ENCODE peak calls at places on chromosomes 5 and 9, in nine cellular contexts. One of them, this sample, is unnamed.

GRCh38 chr5:139417214-139417613 is 13.3 kb upstream of the SPATA24 start:
- ATAC-seq in A549: no peak
- ATAC-seq in left ventricle myocardium superior: peak
- ATAC-seq in GM12878: no peak
- ATAC-seq in activated CD8-positive, alpha-beta T cell treated with anti-CD3 and anti-CD28 coated beads, Interleukin-2, amount 10 ng/mL, durations not matched to agents 7 days and 5 days: no peak
- ATAC-seq in gastroesophageal sphincter: peak
- ATAC-seq in heart right ventricle: peak
- ATAC-seq in left lobe of liver: no peak
- ATAC-seq in Right ventricle myocardium superior: peak
- ATAC-seq in this sample: no peak

GRCh38 chr9:79799691-79800345 is 228.1 kb downstream of the TLE4 start:
- ATAC-seq in Right ventricle myocardium superior: peak
- ATAC-seq in heart right ventricle: peak
- ATAC-seq in A549: no peak
- ATAC-seq in gastroesophageal sphincter: no peak
- ATAC-seq in left ventricle myocardium superior: peak
- ATAC-seq in left lobe of liver: no peak
- ATAC-seq in activated CD8-positive, alpha-beta T cell treated with anti-CD3 and anti-CD28 coated beads, Interleukin-2, amount 10 ng/mL, durations not matched to agents 7 days and 5 days: no peak
- ATAC-seq in GM12878: no peak
- ATAC-seq in this sample: no peak

GRCh38 chr5:756865-757345 is 27.6 kb downstream of the ZDHHC11B start:
- ATAC-seq in left lobe of liver: no peak
- ATAC-seq in activated CD8-positive, alpha-beta T cell treated with anti-CD3 and anti-CD28 coated beads, Interleukin-2, amount 10 ng/mL, durations not matched to agents 7 days and 5 days: no peak
- ATAC-seq in GM12878: peak
- ATAC-seq in Right ventricle myocardium superior: peak
- ATAC-seq in left ventricle myocardium superior: peak
- ATAC-seq in A549: no peak
- ATAC-seq in gastroesophageal sphincter: peak
- ATAC-seq in heart right ventricle: peak
- ATAC-seq in this sample: no peak

GRCh38 chr5:127772531-127772930 is 69.3 kb downstream of the CCDC192 start:
- ATAC-seq in gastroesophageal sphincter: no peak
- ATAC-seq in left lobe of liver: no peak
- ATAC-seq in heart right ventricle: no peak
- ATAC-seq in GM12878: no peak
- ATAC-seq in Right ventricle myocardium superior: no peak
- ATAC-seq in left ventricle myocardium superior: no peak
- ATAC-seq in activated CD8-positive, alpha-beta T cell treated with anti-CD3 and anti-CD28 coated beads, Interleukin-2, amount 10 ng/mL, durations not matched to agents 7 days and 5 days: no peak
- ATAC-seq in A549: no peak
- ATAC-seq in this sample: no peak

GRCh38 chr5:169201597-169201996 is 99.3 kb downstream of the SLIT3 start:
- ATAC-seq in Right ventricle myocardium superior: no peak
- ATAC-seq in activated CD8-positive, alpha-beta T cell treated with anti-CD3 and anti-CD28 coated beads, Interleukin-2, amount 10 ng/mL, durations not matched to agents 7 days and 5 days: no peak
- ATAC-seq in heart right ventricle: no peak
- ATAC-seq in left ventricle myocardium superior: no peak
- ATAC-seq in left lobe of liver: no peak
- ATAC-seq in GM12878: no peak
- ATAC-seq in A549: no peak
- ATAC-seq in gastroesophageal sphincter: no peak
- ATAC-seq in this sample: no peak

GRCh38 chr5:125186911-125187375 is 440.5 kb upstream of the ZNF608 start:
- ATAC-seq in left lobe of liver: no peak
- ATAC-seq in Right ventricle myocardium superior: peak
- ATAC-seq in GM12878: no peak
- ATAC-seq in left ventricle myocardium superior: peak
- ATAC-seq in gastroesophageal sphincter: no peak
- ATAC-seq in A549: no peak
- ATAC-seq in heart right ventricle: peak
- ATAC-seq in activated CD8-positive, alpha-beta T cell treated with anti-CD3 and anti-CD28 coated beads, Interleukin-2, amount 10 ng/mL, durations not matched to agents 7 days and 5 days: no peak
- ATAC-seq in this sample: no peak

GRCh38 chr9:112075009-112075378 is 100.1 kb downstream of the SUSD1 start:
- ATAC-seq in activated CD8-positive, alpha-beta T cell treated with anti-CD3 and anti-CD28 coated beads, Interleukin-2, amount 10 ng/mL, durations not matched to agents 7 days and 5 days: peak
- ATAC-seq in left ventricle myocardium superior: no peak
- ATAC-seq in gastroesophageal sphincter: no peak
- ATAC-seq in GM12878: no peak
- ATAC-seq in A549: peak
- ATAC-seq in left lobe of liver: no peak
- ATAC-seq in Right ventricle myocardium superior: peak
- ATAC-seq in heart right ventricle: no peak
- ATAC-seq in this sample: peak

GRCh38 chr9:86516564-86516963 is 162.4 kb upstream of the TUT7 start:
- ATAC-seq in A549: no peak
- ATAC-seq in left lobe of liver: no peak
- ATAC-seq in Right ventricle myocardium superior: no peak
- ATAC-seq in left ventricle myocardium superior: no peak
- ATAC-seq in gastroesophageal sphincter: no peak
- ATAC-seq in activated CD8-positive, alpha-beta T cell treated with anti-CD3 and anti-CD28 coated beads, Interleukin-2, amount 10 ng/mL, durations not matched to agents 7 days and 5 days: no peak
- ATAC-seq in GM12878: no peak
- ATAC-seq in heart right ventricle: no peak
- ATAC-seq in this sample: no peak

GRCh38 chr5:82991059-82991458 is 86.1 kb downstream of the TMEM167A start:
- ATAC-seq in activated CD8-positive, alpha-beta T cell treated with anti-CD3 and anti-CD28 coated beads, Interleukin-2, amount 10 ng/mL, durations not matched to agents 7 days and 5 days: no peak
- ATAC-seq in gastroesophageal sphincter: no peak
- ATAC-seq in heart right ventricle: no peak
- ATAC-seq in A549: no peak
- ATAC-seq in left ventricle myocardium superior: no peak
- ATAC-seq in left lobe of liver: no peak
- ATAC-seq in Right ventricle myocardium superior: no peak
- ATAC-seq in GM12878: no peak
- ATAC-seq in this sample: no peak

This sample was measured in SK-N-SH treated with all-trans-retinoic acid at 6 μM for 48 hours.